ENCODE peak calls at places on chromosome 19, in nine cellular contexts. F is AG04449; M is lower lobe of right lung; X is CD8-positive, alpha-beta T cell; Y is aorta; O is AG04450; W is colonic mucosa; G is heart left ventricle; D is lung. T is an unnamed sample.

GRCh38 chr19:6264077-6264445 is 15.7 kb downstream of the MLLT1 start:
- DNase-seq in X (no peak), Y (peak; percentile 34), F (no peak), M (no peak), D (no peak), O (no peak), W (no peak), G (no peak), T (no peak)

GRCh38 chr19:42150940-42151339 is 18.7 kb upstream of the POU2F2 start:
- DNase-seq in M (no peak), W (no peak), O (no peak), Y (no peak), X (no peak), F (no peak), D (no peak), G (no peak), T (no peak)

GRCh38 chr19:42421591-42422031 is 5.6 kb downstream of the LIPE start:
- DNase-seq in X (no peak), F (no peak), D (no peak), G (peak; percentile 71), M (no peak), Y (no peak), W (no peak), O (no peak), T (no peak)

GRCh38 chr19:17951151-17952040 is 15.5 kb upstream of the KCNN1 start:
- DNase-seq in O (no peak), M (no peak), F (no peak), D (no peak), X (no peak), Y (no peak), G (no peak), W (no peak), T (no peak)

GRCh38 chr19:17681505-17682125 is 6.5 kb downstream of the UNC13A start:
- DNase-seq in X (no peak), W (peak; percentile 25), Y (peak; percentile 87), D (no peak), O (peak; percentile 6), F (no peak), G (peak; percentile 38), M (no peak), T (no peak)

GRCh38 chr19:18007605-18007938 is 398 bp upstream of the ARRDC2 start:
- DNase-seq in D (no peak), X (no peak), G (no peak), Y (no peak), O (no peak), W (no peak), F (no peak), M (no peak), T (no peak)

GRCh38 chr19:5313307-5313706 is 27.3 kb downstream of the PTPRS start:
- DNase-seq in F (no peak), G (no peak), Y (no peak), X (no peak), W (no peak), D (no peak), M (no peak), O (no peak), T (no peak)

GRCh38 chr19:23991170-23991569 is 76.5 kb downstream of the ZNF726 start:
- DNase-seq in M (no peak), D (no peak), F (no peak), X (no peak), W (no peak), O (no peak), Y (no peak), G (no peak), T (no peak)

GRCh38 chr19:48544856-48545750 is 6.9 kb upstream of the SULT2B1 start:
- DNase-seq in M (no peak), Y (no peak), O (no peak), G (no peak), W (no peak), F (no peak), X (no peak), D (no peak), T (no peak)

GRCh38 chr19:51664997-51665396 is 18.4 kb upstream of the SIGLEC14 start:
- DNase-seq in W (no peak), Y (no peak), M (no peak), F (no peak), X (no peak), D (no peak), O (no peak), G (no peak), T (no peak)

GRCh38 chr19:56348289-56348877 is 33.7 kb upstream of the ZSCAN5A start:
- DNase-seq in W (no peak), M (no peak), X (no peak), F (no peak), Y (no peak), D (no peak), G (no peak), O (no peak), T (no peak)

GRCh38 chr19:19459099-19459498 is 53.6 kb downstream of the GATAD2A start:
- DNase-seq in F (no peak), X (no peak), Y (no peak), O (no peak), G (no peak), M (no peak), D (no peak), W (no peak), T (no peak)
- H3K4me3 ChIP-seq in F (no peak overlapping the region), X (peak overlapping the region; percentile 43), Y (no peak overlapping the region), O (peak overlapping the region; percentile 36), G (peak overlapping the region; percentile 27), M (no peak overlapping the region), D (no peak overlapping the region), W (no peak overlapping the region), T (no peak overlapping the region)

GRCh38 chr19:2087621-2088100 is 8.5 kb downstream of the MOB3A start:
- DNase-seq in W (no peak), O (no peak), Y (no peak), F (no peak), D (no peak), G (no peak), X (no peak), M (no peak), T (peak; percentile 46)

GRCh38 chr19:2089001-2089711 is 7.0 kb downstream of the MOB3A start:
- DNase-seq in X (no peak), W (no peak), G (no peak), O (no peak), M (no peak), F (no peak), Y (no peak), D (no peak), T (no peak)

GRCh38 chr19:2084993-2085720 is 11.0 kb downstream of the MOB3A start:
- DNase-seq in Y (peak; percentile 85), M (peak; percentile 91), W (peak; percentile 73), G (peak; percentile 69), F (no peak), X (peak; percentile 85), D (peak; percentile 81), O (no peak), T (peak; percentile 65)

GRCh38 chr19:2095338-2095938 is 688 bp downstream of the MOB3A start:
- DNase-seq in X (no peak), Y (no peak), D (no peak), O (no peak), W (no peak), M (no peak), F (no peak), G (peak; percentile 37), T (no peak)

GRCh38 chr19:2089727-2090053 is 6.4 kb downstream of the MOB3A start:
- DNase-seq in X (no peak), Y (no peak), F (no peak), W (no peak), O (no peak), D (no peak), M (no peak), G (no peak), T (no peak)
- H3K4me3 ChIP-seq in X (peak overlapping the region; percentile 34), Y (no peak overlapping the region), F (no peak overlapping the region), W (no peak overlapping the region), O (no peak overlapping the region), D (no peak overlapping the region), M (peak overlapping the region; percentile 19), G (peak overlapping the region; percentile 37), T (peak overlapping the region; percentile 2)

GRCh38 chr19:7912144-7912696 is 2.4 kb upstream of the TGFBR3L start:
- DNase-seq in M (peak; percentile 48), F (no peak), X (no peak), G (no peak), O (no peak), Y (no peak), W (no peak), D (no peak), T (no peak)
- H3K4me3 ChIP-seq in M (no peak overlapping the region), F (no peak overlapping the region), X (no peak overlapping the region), G (no peak overlapping the region), O (no peak overlapping the region), Y (no peak overlapping the region), W (no peak overlapping the region), D (no peak overlapping the region), T (no peak overlapping the region)

GRCh38 chr19:45874620-45874966 is 10.5 kb downstream of the FOXA3 start:
- DNase-seq in G (peak; percentile 5), F (no peak), W (no peak), Y (no peak), D (no peak), X (no peak), O (no peak), M (no peak), T (no peak)

GRCh38 chr19:45879055-45879454 is 6.9 kb downstream of the IRF2BP1 start:
- DNase-seq in D (no peak), O (no peak), Y (no peak), M (no peak), W (no peak), F (no peak), G (no peak), X (no peak), T (no peak)

GRCh38 chr19:45878043-45878794 is 7.7 kb downstream of the IRF2BP1 start:
- DNase-seq in M (no peak), W (peak; percentile 80), X (no peak), D (peak; percentile 38), G (peak; percentile 13), Y (no peak), O (no peak), F (no peak), T (no peak)

GRCh38 chr19:45876161-45876410 is 9.9 kb downstream of the IRF2BP1 start:
- DNase-seq in M (no peak), F (no peak), D (no peak), G (no peak), Y (no peak), W (no peak), X (no peak), O (no peak), T (no peak)

GRCh38 chr19:45876411-45877197 is 9.3 kb downstream of the IRF2BP1 start:
- DNase-seq in W (peak; percentile 51), F (no peak), M (no peak), O (no peak), X (no peak), Y (no peak), G (peak; percentile 58), D (no peak), T (no peak)
- H3K4me3 ChIP-seq in W (peak overlapping the region; percentile 10), F (no peak overlapping the region), M (peak overlapping the region; percentile 39), O (no peak overlapping the region), X (no peak overlapping the region), Y (no peak overlapping the region), G (peak overlapping the region; percentile 42), D (peak overlapping the region; percentile 13), T (peak overlapping the region; percentile 47)